ENCODE peak calls at places on chromosomes 1 and 21, in eight cellular contexts. One of them, this sample, is unnamed.

GRCh38 chr1:186375929-186376330 is 292 bp downstream of the ODR4 start:
- DNase-seq in ovary: no peak
- DNase-seq in ELF-1: no peak
- DNase-seq in NCI-H1105: no peak
- DNase-seq in mucosa of gallbladder: no peak
- DNase-seq in mesenchymal stem cell: no peak
- DNase-seq in GM19239: no peak
- DNase-seq in HS-27A: no peak
- DNase-seq in this sample: no peak

GRCh38 chr1:42680921-42681683 is 1.1 kb upstream of the YBX1 start:
- DNase-seq in ovary: no peak
- DNase-seq in ELF-1: no peak
- DNase-seq in NCI-H1105: peak
- DNase-seq in mucosa of gallbladder: no peak
- DNase-seq in mesenchymal stem cell: peak
- DNase-seq in GM19239: no peak
- DNase-seq in HS-27A: no peak
- DNase-seq in this sample: no peak

GRCh38 chr1:93340090-93340489 is 5.6 kb upstream of the DR1 start:
- DNase-seq in ovary: no peak
- DNase-seq in ELF-1: no peak
- DNase-seq in NCI-H1105: no peak
- DNase-seq in mucosa of gallbladder: no peak
- DNase-seq in mesenchymal stem cell: no peak
- DNase-seq in GM19239: no peak
- DNase-seq in HS-27A: no peak
- DNase-seq in this sample: no peak

GRCh38 chr1:4762146-4762545 is 107.7 kb downstream of the AJAP1 start:
- DNase-seq in ovary: no peak
- DNase-seq in ELF-1: peak
- DNase-seq in NCI-H1105: no peak
- DNase-seq in mucosa of gallbladder: no peak
- DNase-seq in mesenchymal stem cell: no peak
- DNase-seq in GM19239: no peak
- DNase-seq in HS-27A: no peak
- DNase-seq in this sample: no peak

GRCh38 chr1:1542766-1543705 is 2.6 kb upstream of the TMEM240 start:
- DNase-seq in ovary: no peak
- DNase-seq in ELF-1: no peak
- DNase-seq in NCI-H1105: no peak
- DNase-seq in mucosa of gallbladder: no peak
- DNase-seq in mesenchymal stem cell: no peak
- DNase-seq in GM19239: no peak
- DNase-seq in HS-27A: no peak
- DNase-seq in this sample: no peak

GRCh38 chr1:109828756-109829505 is 65.2 kb upstream of the EPS8L3 start:
- DNase-seq in ovary: no peak
- DNase-seq in ELF-1: no peak
- DNase-seq in NCI-H1105: no peak
- DNase-seq in mucosa of gallbladder: no peak
- DNase-seq in mesenchymal stem cell: no peak
- DNase-seq in GM19239: no peak
- DNase-seq in HS-27A: no peak
- DNase-seq in this sample: no peak

GRCh38 chr1:21220815-21221214 is 44.1 kb upstream of the EIF4G3 start:
- DNase-seq in ovary: no peak
- DNase-seq in ELF-1: no peak
- DNase-seq in NCI-H1105: peak
- DNase-seq in mucosa of gallbladder: no peak
- DNase-seq in mesenchymal stem cell: no peak
- DNase-seq in GM19239: no peak
- DNase-seq in HS-27A: no peak
- DNase-seq in this sample: no peak

GRCh38 chr1:24711329-24711728 is 33.9 kb upstream of the CLIC4 start:
- DNase-seq in ovary: no peak
- DNase-seq in ELF-1: no peak
- DNase-seq in NCI-H1105: no peak
- DNase-seq in mucosa of gallbladder: no peak
- DNase-seq in mesenchymal stem cell: no peak
- DNase-seq in GM19239: no peak
- DNase-seq in HS-27A: no peak
- DNase-seq in this sample: no peak

GRCh38 chr1:241802849-241803248 is 45.2 kb upstream of the EXO1 start:
- DNase-seq in ovary: no peak
- DNase-seq in ELF-1: no peak
- DNase-seq in NCI-H1105: no peak
- DNase-seq in mucosa of gallbladder: no peak
- DNase-seq in mesenchymal stem cell: no peak
- DNase-seq in GM19239: no peak
- DNase-seq in HS-27A: no peak
- DNase-seq in this sample: no peak

GRCh38 chr21:42746593-42747266 is 93.3 kb downstream of the PDE9A start:
- DNase-seq in ovary: no peak
- DNase-seq in ELF-1: peak
- DNase-seq in NCI-H1105: no peak
- DNase-seq in mucosa of gallbladder: no peak
- DNase-seq in mesenchymal stem cell: no peak
- DNase-seq in GM19239: no peak
- DNase-seq in HS-27A: no peak
- DNase-seq in this sample: no peak

GRCh38 chr1:113905435-113905861 is 322 bp downstream of the DCLRE1B start:
- DNase-seq in ovary: no peak
- DNase-seq in ELF-1: peak
- DNase-seq in NCI-H1105: peak
- DNase-seq in mucosa of gallbladder: no peak
- DNase-seq in mesenchymal stem cell: no peak
- DNase-seq in GM19239: no peak
- DNase-seq in HS-27A: no peak
- DNase-seq in this sample: peak

GRCh38 chr1:24311731-24312130 is 7.4 kb upstream of the GRHL3 start:
- DNase-seq in ovary: no peak
- DNase-seq in ELF-1: peak
- DNase-seq in NCI-H1105: no peak
- DNase-seq in mucosa of gallbladder: no peak
- DNase-seq in mesenchymal stem cell: no peak
- DNase-seq in GM19239: no peak
- DNase-seq in HS-27A: no peak
- DNase-seq in this sample: no peak

GRCh38 chr1:20164694-20165202 is 21.1 kb upstream of the UBXN10 start:
- DNase-seq in ovary: no peak
- DNase-seq in ELF-1: no peak
- DNase-seq in NCI-H1105: no peak
- DNase-seq in mucosa of gallbladder: peak
- DNase-seq in mesenchymal stem cell: no peak
- DNase-seq in GM19239: no peak
- DNase-seq in HS-27A: no peak
- DNase-seq in this sample: no peak

GRCh38 chr21:45347048-45347711 is 57.8 kb upstream of the COL18A1 start:
- DNase-seq in ovary: no peak
- DNase-seq in ELF-1: peak
- DNase-seq in NCI-H1105: no peak
- DNase-seq in mucosa of gallbladder: no peak
- DNase-seq in mesenchymal stem cell: no peak
- DNase-seq in GM19239: no peak
- DNase-seq in HS-27A: no peak
- DNase-seq in this sample: no peak

GRCh38 chr1:41955461-41956159 is 36.9 kb upstream of the HIVEP3 start:
- DNase-seq in ovary: no peak
- DNase-seq in ELF-1: no peak
- DNase-seq in NCI-H1105: no peak
- DNase-seq in mucosa of gallbladder: peak
- DNase-seq in mesenchymal stem cell: peak
- DNase-seq in GM19239: peak
- DNase-seq in HS-27A: peak
- DNase-seq in this sample: peak

GRCh38 chr1:248857201-248857600 is 1.7 kb downstream of the ZNF692 start:
- DNase-seq in ovary: no peak
- DNase-seq in ELF-1: no peak
- DNase-seq in NCI-H1105: no peak
- DNase-seq in mucosa of gallbladder: no peak
- DNase-seq in mesenchymal stem cell: no peak
- DNase-seq in GM19239: no peak
- DNase-seq in HS-27A: no peak
- DNase-seq in this sample: no peak

GRCh38 chr1:110187139-110187890 is 22.8 kb upstream of the KCNC4 start:
- DNase-seq in ovary: no peak
- DNase-seq in ELF-1: peak
- DNase-seq in NCI-H1105: no peak
- DNase-seq in mucosa of gallbladder: peak
- DNase-seq in mesenchymal stem cell: no peak
- DNase-seq in GM19239: no peak
- DNase-seq in HS-27A: no peak
- DNase-seq in this sample: no peak

GRCh38 chr21:38166214-38166547 is 90.6 kb upstream of the KCNJ15 start:
- DNase-seq in ovary: peak
- DNase-seq in ELF-1: no peak
- DNase-seq in NCI-H1105: no peak
- DNase-seq in mucosa of gallbladder: no peak
- DNase-seq in mesenchymal stem cell: no peak
- DNase-seq in GM19239: no peak
- DNase-seq in HS-27A: no peak
- DNase-seq in this sample: no peak

GRCh38 chr1:50750021-50750619 is 209.9 kb downstream of the FAF1 start:
- DNase-seq in ovary: no peak
- DNase-seq in ELF-1: no peak
- DNase-seq in NCI-H1105: no peak
- DNase-seq in mucosa of gallbladder: no peak
- DNase-seq in mesenchymal stem cell: peak
- DNase-seq in GM19239: no peak
- DNase-seq in HS-27A: peak
- DNase-seq in this sample: peak

GRCh38 chr1:167442854-167443565 is 75.3 kb downstream of the CD247 start:
- DNase-seq in ovary: no peak
- DNase-seq in ELF-1: no peak
- DNase-seq in NCI-H1105: no peak
- DNase-seq in mucosa of gallbladder: no peak
- DNase-seq in mesenchymal stem cell: no peak
- DNase-seq in GM19239: no peak
- DNase-seq in HS-27A: no peak
- DNase-seq in this sample: no peak

GRCh38 chr21:16536661-16537359 is 807.0 kb downstream of the USP25 start:
- DNase-seq in ovary: no peak
- DNase-seq in ELF-1: no peak
- DNase-seq in NCI-H1105: peak
- DNase-seq in mucosa of gallbladder: no peak
- DNase-seq in mesenchymal stem cell: no peak
- DNase-seq in GM19239: no peak
- DNase-seq in HS-27A: no peak
- DNase-seq in this sample: no peak

GRCh38 chr1:3435666-3436065 is 18.8 kb upstream of the ARHGEF16 start:
- DNase-seq in ovary: no peak
- DNase-seq in ELF-1: no peak
- DNase-seq in NCI-H1105: no peak
- DNase-seq in mucosa of gallbladder: no peak
- DNase-seq in mesenchymal stem cell: no peak
- DNase-seq in GM19239: no peak
- DNase-seq in HS-27A: no peak
- DNase-seq in this sample: no peak

GRCh38 chr1:64608651-64609048 is 136.2 kb upstream of the RAVER2 start:
- DNase-seq in ovary: no peak
- DNase-seq in ELF-1: no peak
- DNase-seq in NCI-H1105: no peak
- DNase-seq in mucosa of gallbladder: no peak
- DNase-seq in mesenchymal stem cell: no peak
- DNase-seq in GM19239: no peak
- DNase-seq in HS-27A: no peak
- DNase-seq in this sample: no peak

GRCh38 chr1:18055181-18055580 is 52.4 kb upstream of the IGSF21 start:
- DNase-seq in ovary: no peak
- DNase-seq in ELF-1: no peak
- DNase-seq in NCI-H1105: no peak
- DNase-seq in mucosa of gallbladder: no peak
- DNase-seq in mesenchymal stem cell: no peak
- DNase-seq in GM19239: no peak
- DNase-seq in HS-27A: no peak
- DNase-seq in this sample: no peak

GRCh38 chr1:116826818-116827606 is 72.8 kb downstream of the CD2 start:
- DNase-seq in ovary: no peak
- DNase-seq in ELF-1: peak
- DNase-seq in NCI-H1105: no peak
- DNase-seq in mucosa of gallbladder: peak
- DNase-seq in mesenchymal stem cell: peak
- DNase-seq in GM19239: peak
- DNase-seq in HS-27A: no peak
- DNase-seq in this sample: peak

GRCh38 chr1:183871142-183871541 is 66.2 kb downstream of the RGL1 start:
- DNase-seq in ovary: no peak
- DNase-seq in ELF-1: no peak
- DNase-seq in NCI-H1105: no peak
- DNase-seq in mucosa of gallbladder: no peak
- DNase-seq in mesenchymal stem cell: peak
- DNase-seq in GM19239: no peak
- DNase-seq in HS-27A: no peak
- DNase-seq in this sample: no peak

GRCh38 chr1:161201828-161202712 is at the start of gene NDUFS2:
- DNase-seq in ovary: peak
- DNase-seq in ELF-1: peak
- DNase-seq in NCI-H1105: peak
- DNase-seq in mucosa of gallbladder: peak
- DNase-seq in mesenchymal stem cell: peak
- DNase-seq in GM19239: peak
- DNase-seq in HS-27A: peak
- DNase-seq in this sample: peak

GRCh38 chr21:37551406-37552355 is 185.1 kb downstream of the DYRK1A start:
- DNase-seq in ovary: peak
- DNase-seq in ELF-1: peak
- DNase-seq in NCI-H1105: no peak
- DNase-seq in mucosa of gallbladder: peak
- DNase-seq in mesenchymal stem cell: peak
- DNase-seq in GM19239: no peak
- DNase-seq in HS-27A: no peak
- DNase-seq in this sample: no peak

GRCh38 chr1:214551436-214552173 is at the start of gene PTPN14:
- DNase-seq in ovary: peak
- DNase-seq in ELF-1: peak
- DNase-seq in NCI-H1105: peak
- DNase-seq in mucosa of gallbladder: peak
- DNase-seq in mesenchymal stem cell: peak
- DNase-seq in GM19239: no peak
- DNase-seq in HS-27A: no peak
- DNase-seq in this sample: peak

GRCh38 chr1:23436520-23437354 is 12.2 kb upstream of the TCEA3 start:
- DNase-seq in ovary: peak
- DNase-seq in ELF-1: peak
- DNase-seq in NCI-H1105: no peak
- DNase-seq in mucosa of gallbladder: no peak
- DNase-seq in mesenchymal stem cell: no peak
- DNase-seq in GM19239: no peak
- DNase-seq in HS-27A: no peak
- DNase-seq in this sample: no peak